ENCODE peak calls at places on chromosomes 2 and 18, in eight cellular contexts. F is C1 segment of cervical spinal cord, R is neuronal stem cell, C is D341Med, D is astrocyte, J is MCF 10A, S is NCI-H2081, O is skeletal muscle cell. N is an unnamed sample.

GRCh38 chr2:37119182-37119581 is 34.9 kb downstream of the GPATCH11 start:
- DNase-seq in C (no peak), D (no peak), S (no peak), J (no peak), F (no peak), O (no peak), R (no peak), N (no peak)

GRCh38 chr2:220569380-220569779 is 942.0 kb downstream of the SLC4A3 start:
- DNase-seq in S (peak; percentile 91), O (no peak), D (no peak), J (peak; percentile 35), R (no peak), C (no peak), F (no peak), N (no peak)

GRCh38 chr18:74550886-74551285 is 16.6 kb downstream of the CNDP1 start:
- DNase-seq in D (no peak), C (no peak), J (no peak), R (no peak), S (no peak), O (no peak), F (no peak), N (no peak)

GRCh38 chr2:182887093-182887492 is 20.7 kb upstream of the FRZB start:
- DNase-seq in F (no peak), S (no peak), J (no peak), D (no peak), C (no peak), R (no peak), O (no peak), N (no peak)

GRCh38 chr2:121019756-121020155 is 265.2 kb downstream of the TFCP2L1 start:
- DNase-seq in D (no peak), J (no peak), O (no peak), S (no peak), R (no peak), C (no peak), F (no peak), N (no peak)

GRCh38 chr2:217902281-217903141 is 100.3 kb downstream of the TNS1 start:
- DNase-seq in R (no peak), J (peak; percentile 8), F (peak; percentile 19), S (no peak), C (no peak), O (peak; percentile 44), D (peak; percentile 75), N (no peak)

GRCh38 chr2:64838817-64839216 is 150.4 kb upstream of the SLC1A4 start:
- DNase-seq in O (peak; percentile 87), C (no peak), R (no peak), D (peak; percentile 93), S (no peak), F (no peak), J (peak; percentile 95), N (no peak)

GRCh38 chr2:17227856-17228255 is 290.4 kb downstream of the RAD51AP2 start:
- DNase-seq in R (no peak), D (no peak), J (no peak), C (no peak), F (no peak), S (no peak), O (no peak), N (no peak)

GRCh38 chr2:182522428-182522896 is 95.6 kb upstream of the PDE1A start:
- DNase-seq in C (no peak), R (no peak), F (peak; percentile 21), S (peak; percentile 70), O (no peak), J (no peak), D (peak; percentile 73), N (no peak)